ENCODE peak calls at places on chromosome 5, in five cellular contexts. M is pancreas, D is mammary epithelial cell, S is upper lobe of right lung, Y is HCT116. B is an unnamed sample.

GRCh38 chr5:154395407-154396106 is 50.2 kb upstream of the SAP30L start:
- DNase-seq in Y (no peak), D (peak; percentile 84), S (peak; percentile 72), M (peak; percentile 46), B (no peak)

GRCh38 chr5:77744116-77744515 is 32.0 kb downstream of the TBCA start:
- DNase-seq in M (no peak), S (no peak), Y (no peak), D (no peak), B (no peak)

GRCh38 chr5:168734657-168735344 is 155.6 kb upstream of the PANK3 start:
- DNase-seq in D (no peak), Y (no peak), S (no peak), M (no peak), B (peak; percentile 89)

GRCh38 chr5:96657068-96657467 is 5.1 kb upstream of the CAST start:
- DNase-seq in S (no peak), Y (peak; percentile 84), M (no peak), D (peak; percentile 96), B (peak; percentile 41)

GRCh38 chr5:145520335-145520734 is 314.8 kb downstream of the PRELID2 start:
- DNase-seq in Y (no peak), M (no peak), D (no peak), S (no peak), B (no peak)

GRCh38 chr5:90709323-90710148 is 150.9 kb downstream of the ADGRV1 start:
- DNase-seq in M (peak; percentile 36), Y (peak; percentile 40), S (no peak), D (peak; percentile 27), B (no peak)

GRCh38 chr5:172642511-172642910 is 1.4 kb downstream of the NEURL1B start:
- DNase-seq in D (no peak), S (no peak), Y (no peak), M (no peak), B (no peak)

GRCh38 chr5:135930029-135930948 is 24.5 kb downstream of the LECT2 start:
- DNase-seq in D (no peak), Y (no peak), S (no peak), M (peak; percentile 10), B (peak; percentile 44)

GRCh38 chr5:160133071-160133917 is 14.0 kb upstream of the PWWP2A start:
- DNase-seq in M (no peak), S (peak; percentile 75), Y (no peak), D (no peak), B (peak; percentile 68)

GRCh38 chr5:13976867-13977479 is 32.5 kb upstream of the DNAH5 start:
- DNase-seq in Y (peak; percentile 26), M (no peak), S (no peak), D (peak; percentile 53), B (no peak)

GRCh38 chr5:68067353-68067752 is 148.2 kb upstream of the PIK3R1 start:
- DNase-seq in M (no peak), D (peak; percentile 17), Y (no peak), S (no peak), B (no peak)

GRCh38 chr5:93990504-93991085 is 249.2 kb upstream of the POU5F2 start:
- DNase-seq in D (no peak), M (no peak), S (no peak), Y (no peak), B (no peak)

GRCh38 chr5:142339781-142340180 is 15.0 kb upstream of the SPRY4 start:
- DNase-seq in S (no peak), M (no peak), D (no peak), Y (no peak), B (no peak)

GRCh38 chr5:10866913-10867312 is 105.9 kb upstream of the DAP start:
- DNase-seq in Y (no peak), D (no peak), M (no peak), S (no peak), B (no peak)

GRCh38 chr5:58043607-58043945 is 416.3 kb downstream of the PLK2 start:
- DNase-seq in M (no peak), D (no peak), S (no peak), Y (no peak), B (no peak)

GRCh38 chr5:151153766-151154272 is 3.8 kb downstream of the ANXA6 start:
- DNase-seq in S (no peak), D (no peak), M (no peak), Y (no peak), B (no peak)

GRCh38 chr5:58410441-58410840 is 49.4 kb downstream of the PLK2 start:
- DNase-seq in S (no peak), D (peak; percentile 93), Y (no peak), M (no peak), B (no peak)

GRCh38 chr5:127012933-127013332 is 17.4 kb downstream of the MARCHF3 start:
- DNase-seq in Y (no peak), M (no peak), D (peak; percentile 45), S (no peak), B (no peak)

GRCh38 chr5:38853753-38854470 is 8.1 kb downstream of the OSMR start:
- DNase-seq in D (peak; percentile 94), Y (peak; percentile 51), S (no peak), M (no peak), B (no peak)

GRCh38 chr5:175654346-175654745 is 3.5 kb upstream of the HRH2 start:
- DNase-seq in D (no peak), Y (no peak), M (no peak), S (no peak), B (no peak)

GRCh38 chr5:148482697-148483462 is 99.1 kb downstream of the FBXO38 start:
- DNase-seq in D (peak; percentile 40), Y (peak; percentile 44), M (peak; percentile 74), S (peak; percentile 75), B (peak; percentile 71)

GRCh38 chr5:132747693-132748440 is 641 bp downstream of the CCNI2 start:
- DNase-seq in M (peak; percentile 32), Y (no peak), D (no peak), S (no peak), B (no peak)

GRCh38 chr5:117713585-117714198 is 1139.1 kb upstream of the SEMA6A start:
- DNase-seq in D (no peak), S (no peak), Y (peak; percentile 24), M (no peak), B (no peak)

GRCh38 chr5:39896104-39896503 is 471.3 kb upstream of the DAB2 start:
- DNase-seq in Y (no peak), S (no peak), D (no peak), M (no peak), B (no peak)

GRCh38 chr5:163658702-163659567 is 153.5 kb downstream of the MAT2B start:
- DNase-seq in D (no peak), S (no peak), Y (no peak), M (no peak), B (no peak)

GRCh38 chr5:138448070-138448469 is 9.2 kb downstream of the REEP2 start:
- DNase-seq in Y (no peak), S (no peak), M (no peak), D (no peak), B (no peak)

GRCh38 chr5:137118629-137119028 is 380.5 kb downstream of the SPOCK1 start:
- DNase-seq in Y (no peak), S (no peak), D (no peak), M (no peak), B (no peak)

GRCh38 chr5:137122558-137122957 is 376.6 kb downstream of the SPOCK1 start:
- DNase-seq in M (no peak), Y (no peak), D (no peak), S (no peak), B (no peak)

GRCh38 chr5:137122075-137122474 is 377.1 kb downstream of the SPOCK1 start:
- DNase-seq in D (no peak), M (peak; percentile 42), S (no peak), Y (no peak), B (no peak)

GRCh38 chr5:137115152-137115551 is 384.0 kb downstream of the SPOCK1 start:
- DNase-seq in D (no peak), S (no peak), Y (no peak), M (no peak), B (no peak)

GRCh38 chr5:137119321-137119720 is 379.8 kb downstream of the SPOCK1 start:
- DNase-seq in M (no peak), Y (no peak), D (no peak), S (no peak), B (no peak)
- H3K4me1 ChIP-seq in M (no peaks in the 10 kb centered on the region), Y (no peaks in the 10 kb centered on the region), D (peaks cover 5% of the 10 kb centered on the region), S (no peaks in the 10 kb centered on the region), B (no peaks in the 10 kb centered on the region)

DNA sequence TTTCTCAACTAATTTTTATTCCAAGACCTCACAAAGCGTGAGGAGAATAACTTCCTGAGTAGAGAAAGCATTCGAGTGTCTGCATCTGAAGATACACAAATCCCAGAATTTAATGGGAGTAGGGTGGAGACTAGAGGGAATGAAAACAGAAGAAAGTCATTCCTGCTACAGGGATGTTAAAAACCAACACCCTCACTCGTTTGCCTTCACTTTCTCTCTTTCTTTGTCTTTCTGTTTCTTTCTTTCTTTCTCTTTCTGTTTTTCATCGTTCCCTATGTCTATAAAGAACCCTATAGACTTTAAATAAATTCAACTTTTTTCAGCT is 118.2 kb downstream of the PRDM6 start:
- DNase-seq in D (no peak), Y (no peak), M (no peak), S (no peak), B (no peak)
- H3K4me3 ChIP-seq in D (no peak overlapping the region), Y (no peak overlapping the region), M (no peak overlapping the region), S (no peak overlapping the region), B (no peak overlapping the region)

GRCh38 chr5:16856531-16856930 is 79.6 kb downstream of the MYO10 start:
- DNase-seq in S (no peak), M (no peak), Y (no peak), D (peak; percentile 76), B (no peak)
- H3K4me1 ChIP-seq in S (peaks cover 28% of the 10 kb centered on the region), M (peaks cover 7% of the 10 kb centered on the region), Y (peaks cover 6% of the 10 kb centered on the region), D (peaks cover 7% of the 10 kb centered on the region), B (no peaks in the 10 kb centered on the region)

GRCh38 chr5:36689225-36689624 is 82.8 kb downstream of the SLC1A3 start:
- DNase-seq in M (no peak), D (peak; percentile 46), Y (no peak), S (peak; percentile 75), B (no peak)

GRCh38 chr5:36691241-36691640 is 84.8 kb downstream of the SLC1A3 start:
- DNase-seq in D (no peak), M (no peak), Y (no peak), S (no peak), B (no peak)

GRCh38 chr5:36691993-36692392 is 85.6 kb downstream of the SLC1A3 start:
- DNase-seq in M (no peak), D (no peak), S (no peak), Y (no peak), B (peak; percentile 73)

GRCh38 chr5:36688722-36689121 is 82.3 kb downstream of the SLC1A3 start:
- DNase-seq in D (no peak), Y (peak; percentile 29), S (no peak), M (no peak), B (no peak)

DNA sequence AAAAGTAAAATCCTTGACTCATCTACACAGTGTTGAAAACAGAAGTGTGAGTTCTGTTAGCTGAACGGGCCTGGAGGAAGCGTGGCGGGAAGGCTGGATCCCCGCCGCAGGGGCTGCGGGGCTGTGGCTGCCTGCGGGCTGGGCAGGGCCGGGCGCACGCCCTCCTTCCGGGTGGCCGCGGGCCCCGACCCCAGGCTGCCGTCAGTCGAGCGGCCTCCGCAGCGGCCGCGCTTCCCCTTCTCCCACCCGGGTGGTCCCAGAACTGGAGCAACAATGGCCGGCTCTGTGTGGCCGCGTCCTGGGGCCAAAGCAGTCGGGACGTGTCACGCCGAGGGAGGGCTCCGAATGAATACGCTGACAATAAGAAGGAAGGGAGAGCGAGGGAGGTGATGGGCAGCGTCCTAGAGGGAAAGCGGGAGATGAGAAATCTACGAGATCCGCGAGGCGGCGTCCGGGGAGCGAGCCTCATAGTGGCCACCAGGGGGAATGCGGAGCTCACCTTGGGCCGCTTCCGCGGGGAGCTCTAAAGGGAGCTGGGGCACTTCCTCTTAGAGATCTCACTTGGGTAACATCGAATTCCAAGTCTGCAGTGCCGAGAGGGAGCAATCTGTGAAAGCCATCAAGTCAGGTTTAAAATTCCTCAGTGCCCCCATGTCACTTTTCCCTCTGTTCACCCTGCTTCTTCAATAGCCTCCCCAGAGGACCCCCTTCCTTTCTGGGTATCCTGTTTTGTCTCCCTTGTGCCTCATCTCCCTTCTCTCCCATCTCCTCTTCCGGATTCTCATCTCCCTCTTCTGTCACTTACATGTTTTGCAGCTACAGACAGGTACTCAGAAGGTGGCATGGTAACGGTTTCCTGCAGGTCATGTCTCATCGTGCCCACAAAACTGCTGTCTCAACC is 83.9 kb downstream of the SLC1A3 start:
- DNase-seq in D (peak; percentile 81), S (peak; percentile 91), M (peak; percentile 79), Y (peak; percentile 81), B (peak; percentile 83)
- H3K4me3 ChIP-seq in D (peak overlapping the region; percentile 55), S (peak overlapping the region; percentile 55), M (peak overlapping the region; percentile 2), Y (peak overlapping the region; percentile 39), B (peak overlapping the region; percentile 62)

B was measured in right cardiac atrium.